ENCODE peak calls at places on chromosomes 16 and 17, in ten cellular contexts. Q is effector memory CD4-positive, alpha-beta T cell; O is astrocyte of the spinal cord; V is SW 1271; F is fibroblast of lung; D is endothelial cell; U is skeletal muscle cell; N is CD8-positive, alpha-beta T cell; J is stimulated activated CD4-positive, alpha-beta T cell treated with anti-CD3 and anti-CD28 coated beads, Interleukin-1b, Interleukin-23, amount 100 ng/mL, for 1 hour; X is mucosa of gallbladder. B is an unnamed sample.

GRCh38 chr16:30609002-30609927 is 924 bp downstream of the ZNF689 start:
- DNase-seq in Q (peak), O (peak), V (no peak), F (peak), D (no peak), U (no peak), N (peak), J (no peak), X (no peak), B (no peak)

GRCh38 chr16:68645494-68646388 is 631 bp downstream of the CDH3 start:
- DNase-seq in Q (no peak), O (no peak), V (no peak), F (no peak), D (peak), U (no peak), N (no peak), J (no peak), X (no peak), B (no peak)

GRCh38 chr16:68446941-68447675 is 1.2 kb downstream of the SMPD3 start:
- DNase-seq in Q (no peak), O (no peak), V (no peak), F (no peak), D (no peak), U (no peak), N (no peak), J (no peak), X (no peak), B (no peak)

GRCh38 chr16:24978370-24978914 is 36.7 kb downstream of the ARHGAP17 start:
- DNase-seq in Q (no peak), O (no peak), V (no peak), F (no peak), D (no peak), U (no peak), N (no peak), J (no peak), X (no peak), B (no peak)

GRCh38 chr17:66661411-66661843 is 173.5 kb upstream of the CACNG5 start:
- DNase-seq in Q (no peak), O (peak), V (peak), F (peak), D (no peak), U (peak), N (no peak), J (no peak), X (peak), B (no peak)

GRCh38 chr16:26643519-26643918 is 423.2 kb upstream of the C16orf82 start:
- DNase-seq in Q (no peak), O (no peak), V (no peak), F (no peak), D (no peak), U (no peak), N (no peak), J (no peak), X (no peak), B (no peak)

GRCh38 chr17:58084317-58084981 is 1.2 kb downstream of the DYNLL2 start:
- DNase-seq in Q (peak), O (no peak), V (peak), F (peak), D (peak), U (no peak), N (peak), J (no peak), X (no peak), B (no peak)

GRCh38 chr17:35607239-35607817 is 20.2 kb downstream of the AP2B1 start:
- DNase-seq in Q (no peak), O (no peak), V (no peak), F (no peak), D (no peak), U (no peak), N (no peak), J (no peak), X (no peak), B (no peak)

GRCh38 chr16:2429771-2430663 is 770 bp downstream of the CCNF start:
- DNase-seq in Q (no peak), O (peak), V (no peak), F (peak), D (peak), U (no peak), N (no peak), J (no peak), X (no peak), B (no peak)

GRCh38 chr16:67464565-67464964 is 16.4 kb downstream of the ATP6V0D1 start:
- DNase-seq in Q (no peak), O (no peak), V (no peak), F (no peak), D (no peak), U (no peak), N (no peak), J (no peak), X (no peak), B (no peak)

GRCh38 chr16:49608801-49609200 is 235.2 kb downstream of the C16orf78 start:
- DNase-seq in Q (no peak), O (peak), V (no peak), F (peak), D (no peak), U (no peak), N (no peak), J (no peak), X (peak), B (peak)

GRCh38 chr16:67530013-67530939 is 1.6 kb downstream of the RIPOR1 start:
- DNase-seq in Q (peak), O (peak), V (no peak), F (peak), D (no peak), U (peak), N (no peak), J (no peak), X (peak), B (no peak)

GRCh38 chr16:19085679-19086200 is 18.3 kb downstream of the COQ7 start:
- DNase-seq in Q (no peak), O (no peak), V (no peak), F (peak), D (no peak), U (no peak), N (no peak), J (no peak), X (no peak), B (no peak)

GRCh38 chr17:61205931-61206330 is 193.7 kb upstream of the TBX2 start:
- DNase-seq in Q (no peak), O (peak), V (no peak), F (peak), D (no peak), U (no peak), N (no peak), J (no peak), X (no peak), B (no peak)

GRCh38 chr17:63429766-63430165 is 16.3 kb downstream of the CYB561 start:
- DNase-seq in Q (no peak), O (no peak), V (no peak), F (no peak), D (no peak), U (no peak), N (no peak), J (no peak), X (no peak), B (no peak)

GRCh38 chr16:89256651-89257254 is 39.2 kb downstream of the ZNF778 start:
- DNase-seq in Q (peak), O (peak), V (peak), F (peak), D (peak), U (no peak), N (peak), J (peak), X (peak), B (no peak)

GRCh38 chr16:82452002-82452741 is 174.6 kb upstream of the CDH13 start:
- DNase-seq in Q (no peak), O (no peak), V (no peak), F (no peak), D (no peak), U (no peak), N (no peak), J (no peak), X (no peak), B (no peak)

GRCh38 chr16:72042157-72042660 is 12.1 kb upstream of the HP start:
- DNase-seq in Q (no peak), O (peak), V (no peak), F (no peak), D (no peak), U (peak), N (no peak), J (no peak), X (no peak), B (no peak)

GRCh38 chr17:48045270-48046001 is 2.7 kb upstream of the NFE2L1 start:
- DNase-seq in Q (no peak), O (no peak), V (no peak), F (no peak), D (no peak), U (no peak), N (no peak), J (no peak), X (no peak), B (no peak)

GRCh38 chr17:2777242-2777867 is 18.9 kb upstream of the RAP1GAP2 start:
- DNase-seq in Q (no peak), O (no peak), V (no peak), F (no peak), D (no peak), U (no peak), N (no peak), J (no peak), X (no peak), B (no peak)

B was measured in non-pigmented ciliary epithelial cell.